ENCODE peak calls at places on chromosomes 4 and X, in ten cellular contexts. N is cardiac fibroblast; B is stimulated activated CD8-positive, alpha-beta memory T cell treated with anti-CD3 and anti-CD28 coated beads, Interleukin-15, amount 100 ng/mL, for 4 hours; Y is chondrocyte; S is HFFc6; C is activated effector memory CD4-positive, alpha-beta T cell treated with Interleukin-2 at 50 U/mL for 16 hours; Q is psoas muscle; V is B cell; T is KG1; Z is adrenal gland. D is an unnamed sample.

GRCh38 chr4:907103-907400 is 25.1 kb downstream of the GAK start:
- DNase-seq in Z (no peak), N (no peak), T (no peak), C (no peak), V (no peak), Y (peak; percentile 80), S (no peak), Q (no peak), B (no peak), D (no peak)

GRCh38 chr4:40256329-40256728 is 59.5 kb downstream of the RHOH start:
- DNase-seq in B (no peak), T (no peak), Z (no peak), V (no peak), N (no peak), S (no peak), Q (no peak), Y (no peak), C (no peak), D (no peak)

GRCh38 chr4:67393699-67394281 is 151.5 kb downstream of the CENPC start:
- DNase-seq in T (peak; percentile 4), Z (peak; percentile 49), B (no peak), S (peak; percentile 11), Y (no peak), V (peak; percentile 46), Q (no peak), N (peak; percentile 64), C (no peak), D (no peak)

GRCh38 chr4:15469402-15470148 is at the start of gene CC2D2A:
- DNase-seq in N (peak; percentile 73), Q (no peak), Y (no peak), Z (peak; percentile 30), S (peak; percentile 44), T (no peak), B (no peak), V (no peak), C (no peak), D (no peak)

GRCh38 chr4:31107362-31107761 is 387.2 kb downstream of the PCDH7 start:
- DNase-seq in Q (no peak), N (no peak), C (no peak), B (no peak), T (no peak), V (no peak), Z (no peak), Y (no peak), S (no peak), D (no peak)

GRCh38 chr4:132557660-132558059 is 591.4 kb upstream of the PCDH10 start:
- DNase-seq in S (peak; percentile 1), B (no peak), N (no peak), V (no peak), Z (no peak), T (no peak), Q (no peak), Y (no peak), C (no peak), D (no peak)

GRCh38 chrX:46117234-46117633 is 428.0 kb downstream of the ZNF674 start:
- DNase-seq in C (no peak), N (no peak), V (no peak), B (no peak), T (no peak), Q (no peak), S (no peak), Z (no peak), Y (peak; percentile 59), D (no peak)

GRCh38 chr4:158327525-158327924 is 117.2 kb downstream of the TMEM144 start:
- DNase-seq in N (no peak), S (no peak), Q (no peak), Y (no peak), T (no peak), Z (no peak), C (no peak), B (no peak), V (no peak), D (no peak)

GRCh38 chrX:37667141-37667540 is 18.4 kb upstream of the XK start:
- DNase-seq in Y (no peak), B (no peak), Q (no peak), T (no peak), V (no peak), Z (no peak), S (no peak), C (no peak), N (no peak), D (no peak)

GRCh38 chr4:65983062-65983461 is 312.8 kb upstream of the EPHA5 start:
- DNase-seq in C (no peak), B (no peak), Q (no peak), V (no peak), Z (no peak), S (no peak), T (no peak), N (peak; percentile 39), Y (no peak), D (no peak)

GRCh38 chr4:76309939-76310549 is 3.5 kb downstream of the STBD1 start:
- DNase-seq in Q (no peak), S (no peak), Y (no peak), T (no peak), N (no peak), B (no peak), C (no peak), V (no peak), Z (no peak), D (no peak)

GRCh38 chrX:102765794-102766193 is 45.3 kb downstream of the GPRASP3 start:
- DNase-seq in Z (peak; percentile 12), S (peak; percentile 69), N (peak; percentile 46), C (no peak), B (no peak), Y (no peak), V (no peak), Q (peak; percentile 23), T (no peak), D (no peak)

GRCh38 chrX:47831788-47832187 is 4.9 kb upstream of the ZNF81 start:
- DNase-seq in Q (peak; percentile 43), V (peak; percentile 60), N (peak; percentile 55), Z (peak; percentile 44), T (peak; percentile 19), C (peak; percentile 37), S (peak; percentile 24), B (peak; percentile 19), Y (no peak), D (peak; percentile 50)

GRCh38 chrX:153925739-153926593 is at the start of gene ARHGAP4:
- DNase-seq in Q (no peak), N (no peak), B (no peak), C (no peak), V (peak; percentile 69), Y (no peak), Z (no peak), S (no peak), T (no peak), D (peak; percentile 49)

GRCh38 chr4:26201119-26201518 is 119.7 kb upstream of the RBPJ start:
- DNase-seq in V (no peak), Q (no peak), C (no peak), S (peak; percentile 44), N (no peak), Y (no peak), Z (no peak), T (no peak), B (no peak), D (no peak)

GRCh38 chr4:3452376-3452775 is 10.6 kb downstream of the HGFAC start:
- DNase-seq in N (peak; percentile 18), Z (no peak), S (no peak), B (no peak), Q (peak; percentile 12), C (no peak), T (no peak), V (no peak), Y (no peak), D (no peak)

GRCh38 chrX:12767856-12768255 is 23.4 kb upstream of the PRPS2 start:
- DNase-seq in N (no peak), Q (no peak), Z (no peak), C (no peak), B (no peak), Y (no peak), S (no peak), T (no peak), V (no peak), D (no peak)

GRCh38 chr4:7054106-7054880 is 11.1 kb downstream of the TADA2B start:
- DNase-seq in B (no peak), C (no peak), Z (no peak), S (no peak), Q (no peak), T (no peak), V (no peak), N (no peak), Y (no peak), D (no peak)

GRCh38 chr4:153780876-153781275 is 8.0 kb downstream of the SFRP2 start:
- DNase-seq in Q (no peak), Z (no peak), B (no peak), C (no peak), N (no peak), V (no peak), Y (no peak), S (no peak), T (no peak), D (no peak)

GRCh38 chr4:140186651-140187315 is 32.8 kb upstream of the MAML3 start:
- DNase-seq in C (no peak), S (peak; percentile 45), V (no peak), Q (no peak), Z (peak; percentile 30), T (no peak), B (no peak), N (peak; percentile 59), Y (no peak), D (no peak)

GRCh38 chr4:146852365-146852764 is 93.3 kb downstream of the TTC29 start:
- DNase-seq in S (no peak), Y (no peak), B (no peak), Q (no peak), C (no peak), N (no peak), V (no peak), T (no peak), Z (no peak), D (no peak)

GRCh38 chrX:3599787-3600465 is 113.5 kb downstream of the PRKX start:
- DNase-seq in Z (no peak), V (no peak), B (no peak), C (no peak), T (no peak), N (peak; percentile 54), Y (no peak), Q (no peak), S (no peak), D (no peak)